ENCODE peak calls at places on chromosomes 13 and 19, in six cellular contexts. V is A673, G is ovary, E is Daoy, K is astrocyte of the spinal cord, I is cardiac fibroblast. A is an unnamed sample.

GRCh38 chr13:20161275-20161950 is 561 bp upstream of the GJA3 start:
- DNase-seq in V (peak), G (no peak), E (no peak), K (no peak), I (no peak), A (no peak)

GRCh38 chr13:99065250-99066015 is 87.6 kb upstream of the DOCK9 start:
- DNase-seq in V (no peak), G (no peak), E (no peak), K (no peak), I (no peak), A (no peak)

GRCh38 chr19:19405919-19406877 is 723 bp downstream of the GATAD2A start:
- DNase-seq in V (peak), G (peak), E (peak), K (peak), I (peak), A (peak)

GRCh38 chr19:58518261-58519086 is 1.1 kb downstream of the ZBTB45 start:
- DNase-seq in V (no peak), G (no peak), E (no peak), K (no peak), I (no peak), A (no peak)

GRCh38 chr13:59774511-59774911 is 389.2 kb downstream of the DIAPH3 start:
- DNase-seq in V (peak), G (no peak), E (no peak), K (peak), I (peak), A (peak)

GRCh38 chr19:6374179-6374709 is 1.5 kb downstream of the PSPN start:
- DNase-seq in V (no peak), G (peak), E (no peak), K (no peak), I (no peak), A (no peak)

GRCh38 chr13:51687928-51688714 is 103.9 kb downstream of the WDFY2 start:
- DNase-seq in V (no peak), G (no peak), E (no peak), K (no peak), I (no peak), A (no peak)

GRCh38 chr19:3483226-3483628 is at the start of gene SMIM44:
- DNase-seq in V (no peak), G (no peak), E (no peak), K (no peak), I (no peak), A (no peak)

GRCh38 chr13:44312898-44313551 is 60.6 kb upstream of the SERP2 start:
- DNase-seq in V (no peak), G (no peak), E (peak), K (peak), I (peak), A (peak)

GRCh38 chr13:52405767-52406494 is at the start of gene THSD1:
- DNase-seq in V (peak), G (peak), E (peak), K (peak), I (peak), A (no peak)

GRCh38 chr19:41192574-41193419 is at the start of gene CYP2S1:
- DNase-seq in V (no peak), G (no peak), E (peak), K (no peak), I (no peak), A (peak)

GRCh38 chr13:76825415-76825814 is 60.8 kb downstream of the KCTD12 start:
- DNase-seq in V (no peak), G (no peak), E (no peak), K (no peak), I (peak), A (no peak)

GRCh38 chr19:48607359-48607755 is 815 bp downstream of the SPACA4 start:
- DNase-seq in V (no peak), G (no peak), E (no peak), K (no peak), I (no peak), A (no peak)

GRCh38 chr19:8087876-8088275 is 35.3 kb downstream of the CCL25 start:
- DNase-seq in V (no peak), G (no peak), E (no peak), K (no peak), I (no peak), A (no peak)

GRCh38 chr19:4258181-4258580 is 11.3 kb downstream of the YJU2 start:
- DNase-seq in V (no peak), G (no peak), E (no peak), K (no peak), I (no peak), A (no peak)

GRCh38 chr13:87147076-87147475 is 524.1 kb upstream of the SLITRK5 start:
- DNase-seq in V (no peak), G (no peak), E (no peak), K (peak), I (no peak), A (peak)

GRCh38 chr13:113144255-113144629 is 14.2 kb upstream of the PROZ start:
- DNase-seq in V (no peak), G (no peak), E (no peak), K (no peak), I (no peak), A (no peak)

GRCh38 chr19:51503428-51503827 is 1.8 kb upstream of the SIGLEC12 start:
- DNase-seq in V (no peak), G (no peak), E (no peak), K (no peak), I (no peak), A (no peak)

GRCh38 chr13:85408415-85408814 is 390.8 kb downstream of the SLITRK6 start:
- DNase-seq in V (no peak), G (no peak), E (no peak), K (no peak), I (no peak), A (no peak)

GRCh38 chr19:11197291-11198174 is at the start of gene KANK2:
- DNase-seq in V (peak), G (peak), E (peak), K (peak), I (peak), A (peak)

GRCh38 chr13:99086869-99087129 is 108.9 kb upstream of the DOCK9 start:
- DNase-seq in V (peak), G (peak), E (peak), K (no peak), I (no peak), A (no peak)

GRCh38 chr19:8610041-8610927 is at the start of gene ADAMTS10:
- DNase-seq in V (peak), G (peak), E (peak), K (peak), I (peak), A (no peak)

GRCh38 chr19:46736544-46737274 is 9.1 kb upstream of the FKRP start:
- DNase-seq in V (no peak), G (no peak), E (no peak), K (no peak), I (no peak), A (no peak)

GRCh38 chr19:37654833-37655688 is at the start of gene ZFP30:
- DNase-seq in V (peak), G (peak), E (peak), K (peak), I (peak), A (peak)

GRCh38 chr13:105825071-105825470 is 710.4 kb downstream of the EFNB2 start:
- DNase-seq in V (no peak), G (no peak), E (no peak), K (no peak), I (no peak), A (peak)

GRCh38 chr13:112333756-112334543 is 42.2 kb upstream of the SPACA7 start:
- DNase-seq in V (no peak), G (no peak), E (peak), K (no peak), I (no peak), A (no peak)

GRCh38 chr13:77521194-77521593 is 14.3 kb upstream of the SCEL start:
- DNase-seq in V (no peak), G (no peak), E (peak), K (peak), I (no peak), A (no peak)

GRCh38 chr19:2811221-2811722 is 8.4 kb upstream of the ZNF554 start:
- DNase-seq in V (no peak), G (no peak), E (no peak), K (no peak), I (no peak), A (no peak)

GRCh38 chr19:55466246-55466614 is 1.7 kb upstream of the C19orf85 start:
- DNase-seq in V (no peak), G (no peak), E (no peak), K (no peak), I (no peak), A (no peak)

GRCh38 chr13:44406617-44407016 is 33.0 kb downstream of the SERP2 start:
- DNase-seq in V (no peak), G (no peak), E (no peak), K (no peak), I (no peak), A (no peak)

GRCh38 chr13:112618501-112618900 is 30.5 kb upstream of the TUBGCP3 start:
- DNase-seq in V (no peak), G (no peak), E (no peak), K (no peak), I (no peak), A (no peak)

A was measured in mesenchymal stem cell.